ENCODE peak calls at places on chromosomes 4 and X, in eight cellular contexts. One of them, this sample, is unnamed.

GRCh38 chr4:76780781-76781697 is 116.9 kb downstream of the SOWAHB start:
- DNase-seq in HCT116: no peak
- DNase-seq in iPS DF 6.9: no peak
- DNase-seq in ACHN: no peak
- DNase-seq in lower leg skin: no peak
- DNase-seq in NCI-H1694 treated with DMSO at 0.1 percent for 48 hours: no peak
- DNase-seq in CD4-positive, CD25-positive, alpha-beta regulatory T cell: no peak
- DNase-seq in amniotic stem cell: no peak
- DNase-seq in this sample: peak

GRCh38 chrX:155216940-155217450 is 735 bp downstream of the VBP1 start:
- DNase-seq in HCT116: no peak
- DNase-seq in iPS DF 6.9: no peak
- DNase-seq in ACHN: peak
- DNase-seq in lower leg skin: no peak
- DNase-seq in NCI-H1694 treated with DMSO at 0.1 percent for 48 hours: peak
- DNase-seq in CD4-positive, CD25-positive, alpha-beta regulatory T cell: no peak
- DNase-seq in amniotic stem cell: no peak
- DNase-seq in this sample: no peak

GRCh38 chrX:53441531-53442321 is 7.6 kb upstream of the HSD17B10 start:
- DNase-seq in HCT116: peak
- DNase-seq in iPS DF 6.9: peak
- DNase-seq in ACHN: peak
- DNase-seq in lower leg skin: peak
- DNase-seq in NCI-H1694 treated with DMSO at 0.1 percent for 48 hours: peak
- DNase-seq in CD4-positive, CD25-positive, alpha-beta regulatory T cell: peak
- DNase-seq in amniotic stem cell: peak
- DNase-seq in this sample: peak

GRCh38 chrX:47311857-47312774 is 58.3 kb upstream of the ZNF157 start:
- DNase-seq in HCT116: peak
- DNase-seq in iPS DF 6.9: no peak
- DNase-seq in ACHN: peak
- DNase-seq in lower leg skin: no peak
- DNase-seq in NCI-H1694 treated with DMSO at 0.1 percent for 48 hours: peak
- DNase-seq in CD4-positive, CD25-positive, alpha-beta regulatory T cell: peak
- DNase-seq in amniotic stem cell: no peak
- DNase-seq in this sample: peak

GRCh38 chr4:168844261-168845039 is 165.6 kb downstream of the CBR4 start:
- DNase-seq in HCT116: no peak
- DNase-seq in iPS DF 6.9: no peak
- DNase-seq in ACHN: no peak
- DNase-seq in lower leg skin: no peak
- DNase-seq in NCI-H1694 treated with DMSO at 0.1 percent for 48 hours: no peak
- DNase-seq in CD4-positive, CD25-positive, alpha-beta regulatory T cell: no peak
- DNase-seq in amniotic stem cell: no peak
- DNase-seq in this sample: no peak

GRCh38 chr4:186079698-186080097 is 10.7 kb downstream of the TLR3 start:
- DNase-seq in HCT116: no peak
- DNase-seq in iPS DF 6.9: no peak
- DNase-seq in ACHN: no peak
- DNase-seq in lower leg skin: no peak
- DNase-seq in NCI-H1694 treated with DMSO at 0.1 percent for 48 hours: no peak
- DNase-seq in CD4-positive, CD25-positive, alpha-beta regulatory T cell: no peak
- DNase-seq in amniotic stem cell: no peak
- DNase-seq in this sample: no peak

GRCh38 chr4:116016201-116016600 is 902.8 kb upstream of the NDST4 start:
- DNase-seq in HCT116: peak
- DNase-seq in iPS DF 6.9: no peak
- DNase-seq in ACHN: peak
- DNase-seq in lower leg skin: no peak
- DNase-seq in NCI-H1694 treated with DMSO at 0.1 percent for 48 hours: no peak
- DNase-seq in CD4-positive, CD25-positive, alpha-beta regulatory T cell: no peak
- DNase-seq in amniotic stem cell: no peak
- DNase-seq in this sample: peak

GRCh38 chr4:182560358-182560757 is 317.2 kb downstream of the TENM3 start:
- DNase-seq in HCT116: no peak
- DNase-seq in iPS DF 6.9: peak
- DNase-seq in ACHN: peak
- DNase-seq in lower leg skin: no peak
- DNase-seq in NCI-H1694 treated with DMSO at 0.1 percent for 48 hours: no peak
- DNase-seq in CD4-positive, CD25-positive, alpha-beta regulatory T cell: no peak
- DNase-seq in amniotic stem cell: no peak
- DNase-seq in this sample: peak

GRCh38 chr4:57091657-57092162 is 18.5 kb downstream of the IGFBP7 start:
- DNase-seq in HCT116: no peak
- DNase-seq in iPS DF 6.9: no peak
- DNase-seq in ACHN: no peak
- DNase-seq in lower leg skin: no peak
- DNase-seq in NCI-H1694 treated with DMSO at 0.1 percent for 48 hours: no peak
- DNase-seq in CD4-positive, CD25-positive, alpha-beta regulatory T cell: no peak
- DNase-seq in amniotic stem cell: no peak
- DNase-seq in this sample: no peak